ENCODE peak calls at places on chromosomes 13 and 19, in ten cellular contexts. One of them, this sample, is unnamed.

GRCh38 chr13:109989686-109990085 is 203.3 kb upstream of the IRS2 start:
- DNase-seq in brain microvascular endothelial cell: peak
- DNase-seq in cardiac muscle cell: peak
- DNase-seq in hepatocyte: no peak
- DNase-seq in osteoblast: no peak
- DNase-seq in fibroblast of lung: peak
- DNase-seq in stomach: no peak
- DNase-seq in pancreas: no peak
- DNase-seq in Peyer's patch: no peak
- DNase-seq in A549: no peak
- DNase-seq in this sample: no peak

GRCh38 chr13:106565127-106565775 is 2.7 kb downstream of the ARGLU1 start:
- DNase-seq in brain microvascular endothelial cell: no peak
- DNase-seq in cardiac muscle cell: no peak
- DNase-seq in hepatocyte: no peak
- DNase-seq in osteoblast: no peak
- DNase-seq in fibroblast of lung: no peak
- DNase-seq in stomach: no peak
- DNase-seq in pancreas: no peak
- DNase-seq in Peyer's patch: no peak
- DNase-seq in A549: no peak
- DNase-seq in this sample: no peak

GRCh38 chr19:46447006-46447405 is 18.3 kb upstream of the PNMA8C start:
- DNase-seq in brain microvascular endothelial cell: no peak
- DNase-seq in cardiac muscle cell: no peak
- DNase-seq in hepatocyte: no peak
- DNase-seq in osteoblast: no peak
- DNase-seq in fibroblast of lung: no peak
- DNase-seq in stomach: no peak
- DNase-seq in pancreas: no peak
- DNase-seq in Peyer's patch: no peak
- DNase-seq in A549: no peak
- DNase-seq in this sample: no peak

GRCh38 chr19:51572908-51573307 is 1.8 kb downstream of the ZNF175 start:
- DNase-seq in brain microvascular endothelial cell: peak
- DNase-seq in cardiac muscle cell: peak
- DNase-seq in hepatocyte: no peak
- DNase-seq in osteoblast: peak
- DNase-seq in fibroblast of lung: peak
- DNase-seq in stomach: no peak
- DNase-seq in pancreas: no peak
- DNase-seq in Peyer's patch: no peak
- DNase-seq in A549: no peak
- DNase-seq in this sample: no peak

GRCh38 chr13:102628559-102628958 is 31.8 kb downstream of the TPP2 start:
- DNase-seq in brain microvascular endothelial cell: no peak
- DNase-seq in cardiac muscle cell: no peak
- DNase-seq in hepatocyte: no peak
- DNase-seq in osteoblast: no peak
- DNase-seq in fibroblast of lung: no peak
- DNase-seq in stomach: no peak
- DNase-seq in pancreas: no peak
- DNase-seq in Peyer's patch: no peak
- DNase-seq in A549: no peak
- DNase-seq in this sample: no peak

GRCh38 chr13:97339019-97339988 is 94.7 kb upstream of the RAP2A start:
- DNase-seq in brain microvascular endothelial cell: peak
- DNase-seq in cardiac muscle cell: peak
- DNase-seq in hepatocyte: peak
- DNase-seq in osteoblast: no peak
- DNase-seq in fibroblast of lung: peak
- DNase-seq in stomach: peak
- DNase-seq in pancreas: peak
- DNase-seq in Peyer's patch: no peak
- DNase-seq in A549: no peak
- DNase-seq in this sample: peak

GRCh38 chr13:46386996-46387851 is at the start of gene RUBCNL:
- DNase-seq in brain microvascular endothelial cell: peak
- DNase-seq in cardiac muscle cell: no peak
- DNase-seq in hepatocyte: peak
- DNase-seq in osteoblast: peak
- DNase-seq in fibroblast of lung: peak
- DNase-seq in stomach: no peak
- DNase-seq in pancreas: peak
- DNase-seq in Peyer's patch: peak
- DNase-seq in A549: no peak
- DNase-seq in this sample: peak

GRCh38 chr13:30581582-30581981 is 36.1 kb upstream of the USPL1 start:
- DNase-seq in brain microvascular endothelial cell: no peak
- DNase-seq in cardiac muscle cell: peak
- DNase-seq in hepatocyte: no peak
- DNase-seq in osteoblast: peak
- DNase-seq in fibroblast of lung: no peak
- DNase-seq in stomach: no peak
- DNase-seq in pancreas: no peak
- DNase-seq in Peyer's patch: no peak
- DNase-seq in A549: no peak
- DNase-seq in this sample: no peak

GRCh38 chr13:73336789-73337188 is 278.0 kb downstream of the KLF5 start:
- DNase-seq in brain microvascular endothelial cell: no peak
- DNase-seq in cardiac muscle cell: no peak
- DNase-seq in hepatocyte: no peak
- DNase-seq in osteoblast: no peak
- DNase-seq in fibroblast of lung: peak
- DNase-seq in stomach: peak
- DNase-seq in pancreas: no peak
- DNase-seq in Peyer's patch: no peak
- DNase-seq in A549: no peak
- DNase-seq in this sample: no peak

GRCh38 chr13:94182185-94182761 is 297.2 kb downstream of the DCT start:
- DNase-seq in brain microvascular endothelial cell: no peak
- DNase-seq in cardiac muscle cell: no peak
- DNase-seq in hepatocyte: peak
- DNase-seq in osteoblast: no peak
- DNase-seq in fibroblast of lung: no peak
- DNase-seq in stomach: no peak
- DNase-seq in pancreas: no peak
- DNase-seq in Peyer's patch: no peak
- DNase-seq in A549: no peak
- DNase-seq in this sample: no peak

DNA sequence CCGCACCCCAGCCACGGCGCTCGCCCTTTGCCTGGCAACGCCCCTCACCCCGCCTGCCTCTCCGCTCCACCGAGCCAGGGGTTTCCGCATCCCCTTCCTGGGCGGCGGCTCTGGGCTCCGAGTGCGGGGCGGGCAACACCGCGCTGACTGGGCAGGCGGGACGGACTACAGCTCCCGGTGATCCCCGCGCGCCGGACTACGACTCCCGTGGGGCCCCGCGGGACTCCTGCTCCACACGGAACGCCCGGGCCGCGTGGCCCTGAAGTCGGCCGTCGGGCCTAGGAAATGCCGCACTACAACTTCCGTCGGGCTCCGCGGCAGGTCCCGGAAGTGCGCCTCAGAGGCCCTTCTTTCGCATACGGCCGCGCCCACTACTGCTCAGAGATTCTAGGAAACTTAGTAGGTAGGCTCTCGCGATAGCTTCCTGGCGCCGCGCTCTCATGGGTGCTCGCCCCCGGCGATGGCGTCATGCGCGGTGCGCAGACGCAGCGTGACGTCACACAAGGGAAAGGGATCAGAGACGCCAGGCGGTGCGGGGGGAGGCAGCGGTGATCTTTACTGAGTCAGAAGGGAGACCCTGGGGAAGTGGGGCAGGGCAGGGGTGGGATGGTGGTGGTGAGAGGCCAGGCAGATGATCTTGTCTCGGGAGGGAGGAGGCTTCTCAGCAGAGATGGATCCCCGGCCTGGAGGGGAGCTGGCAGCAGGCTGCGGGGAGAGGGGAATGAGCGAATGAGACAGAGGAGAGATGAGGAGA is at the start of gene JOSD2:
- DNase-seq in brain microvascular endothelial cell: peak
- DNase-seq in cardiac muscle cell: peak
- DNase-seq in hepatocyte: peak
- DNase-seq in osteoblast: peak
- DNase-seq in fibroblast of lung: peak
- DNase-seq in stomach: peak
- DNase-seq in pancreas: peak
- DNase-seq in Peyer's patch: peak
- DNase-seq in A549: peak
- DNase-seq in this sample: peak
- TF ChIP-seq CTCF in brain microvascular endothelial cell: no peak
- TF ChIP-seq CTCF in cardiac muscle cell: no peak
- TF ChIP-seq CTCF in hepatocyte: no peak
- TF ChIP-seq CTCF in osteoblast: no peak
- TF ChIP-seq CTCF in fibroblast of lung: no peak
- TF ChIP-seq CTCF in stomach: no peak
- TF ChIP-seq CTCF in pancreas: no peak
- TF ChIP-seq CTCF in Peyer's patch: no peak
- TF ChIP-seq CTCF in A549: no peak
- TF ChIP-seq CTCF in this sample: no peak

DNA sequence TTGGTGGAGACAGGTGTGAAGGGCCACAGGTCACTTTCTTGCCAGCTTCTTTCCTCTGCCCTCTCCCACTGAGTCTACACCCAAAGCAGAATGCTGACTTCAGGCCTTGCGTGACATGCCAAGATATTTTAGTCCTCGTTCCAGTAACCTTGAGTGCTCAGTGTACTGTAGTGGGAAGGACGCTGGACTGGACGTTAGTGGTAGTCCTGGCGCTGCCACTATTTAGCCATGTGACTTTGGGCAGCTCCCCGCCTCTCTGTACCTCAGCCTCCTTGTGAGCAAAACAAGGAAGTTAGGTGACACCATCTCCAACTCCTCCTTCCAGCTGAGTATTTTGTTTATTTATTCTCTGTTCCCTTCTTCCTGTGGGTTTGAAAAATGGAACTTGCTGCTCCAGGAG is 86.1 kb downstream of the FRY start:
- DNase-seq in brain microvascular endothelial cell: no peak
- DNase-seq in cardiac muscle cell: no peak
- DNase-seq in hepatocyte: no peak
- DNase-seq in osteoblast: no peak
- DNase-seq in fibroblast of lung: no peak
- DNase-seq in stomach: peak
- DNase-seq in pancreas: no peak
- DNase-seq in Peyer's patch: no peak
- DNase-seq in A549: no peak
- DNase-seq in this sample: peak
- H3K27ac ChIP-seq in brain microvascular endothelial cell: no peak
- H3K27ac ChIP-seq in cardiac muscle cell: no peak
- H3K27ac ChIP-seq in hepatocyte: no peak
- H3K27ac ChIP-seq in osteoblast: no peak
- H3K27ac ChIP-seq in fibroblast of lung: no peak
- H3K27ac ChIP-seq in stomach: no peak
- H3K27ac ChIP-seq in pancreas: no peak
- H3K27ac ChIP-seq in Peyer's patch: no peak
- H3K27ac ChIP-seq in A549: no peak
- H3K27ac ChIP-seq in this sample: no peak

GRCh38 chr19:17989425-17990094 is 18.4 kb upstream of the ARRDC2 start:
- DNase-seq in brain microvascular endothelial cell: no peak
- DNase-seq in cardiac muscle cell: no peak
- DNase-seq in hepatocyte: no peak
- DNase-seq in osteoblast: peak
- DNase-seq in fibroblast of lung: no peak
- DNase-seq in stomach: no peak
- DNase-seq in pancreas: no peak
- DNase-seq in Peyer's patch: no peak
- DNase-seq in A549: no peak
- DNase-seq in this sample: no peak

GRCh38 chr19:17982430-17982829 is 15.5 kb downstream of the KCNN1 start:
- DNase-seq in brain microvascular endothelial cell: no peak
- DNase-seq in cardiac muscle cell: no peak
- DNase-seq in hepatocyte: no peak
- DNase-seq in osteoblast: peak
- DNase-seq in fibroblast of lung: no peak
- DNase-seq in stomach: no peak
- DNase-seq in pancreas: no peak
- DNase-seq in Peyer's patch: no peak
- DNase-seq in A549: no peak
- DNase-seq in this sample: no peak

GRCh38 chr19:17981611-17982010 is 14.7 kb downstream of the KCNN1 start:
- DNase-seq in brain microvascular endothelial cell: no peak
- DNase-seq in cardiac muscle cell: no peak
- DNase-seq in hepatocyte: no peak
- DNase-seq in osteoblast: no peak
- DNase-seq in fibroblast of lung: no peak
- DNase-seq in stomach: no peak
- DNase-seq in pancreas: no peak
- DNase-seq in Peyer's patch: no peak
- DNase-seq in A549: no peak
- DNase-seq in this sample: no peak

GRCh38 chr19:17988161-17988560 is 19.8 kb upstream of the ARRDC2 start:
- DNase-seq in brain microvascular endothelial cell: no peak
- DNase-seq in cardiac muscle cell: no peak
- DNase-seq in hepatocyte: no peak
- DNase-seq in osteoblast: no peak
- DNase-seq in fibroblast of lung: no peak
- DNase-seq in stomach: no peak
- DNase-seq in pancreas: no peak
- DNase-seq in Peyer's patch: no peak
- DNase-seq in A549: no peak
- DNase-seq in this sample: no peak

GRCh38 chr19:17985037-17985818 is 18.3 kb downstream of the KCNN1 start:
- DNase-seq in brain microvascular endothelial cell: no peak
- DNase-seq in cardiac muscle cell: no peak
- DNase-seq in hepatocyte: peak
- DNase-seq in osteoblast: peak
- DNase-seq in fibroblast of lung: no peak
- DNase-seq in stomach: no peak
- DNase-seq in pancreas: no peak
- DNase-seq in Peyer's patch: no peak
- DNase-seq in A549: no peak
- DNase-seq in this sample: no peak
- TF ChIP-seq CTCF in brain microvascular endothelial cell: no peak
- TF ChIP-seq CTCF in cardiac muscle cell: no peak
- TF ChIP-seq CTCF in hepatocyte: no peak
- TF ChIP-seq CTCF in osteoblast: no peak
- TF ChIP-seq CTCF in fibroblast of lung: no peak
- TF ChIP-seq CTCF in stomach: no peak
- TF ChIP-seq CTCF in pancreas: no peak
- TF ChIP-seq CTCF in Peyer's patch: no peak
- TF ChIP-seq CTCF in A549: no peak
- TF ChIP-seq CTCF in this sample: no peak

DNA sequence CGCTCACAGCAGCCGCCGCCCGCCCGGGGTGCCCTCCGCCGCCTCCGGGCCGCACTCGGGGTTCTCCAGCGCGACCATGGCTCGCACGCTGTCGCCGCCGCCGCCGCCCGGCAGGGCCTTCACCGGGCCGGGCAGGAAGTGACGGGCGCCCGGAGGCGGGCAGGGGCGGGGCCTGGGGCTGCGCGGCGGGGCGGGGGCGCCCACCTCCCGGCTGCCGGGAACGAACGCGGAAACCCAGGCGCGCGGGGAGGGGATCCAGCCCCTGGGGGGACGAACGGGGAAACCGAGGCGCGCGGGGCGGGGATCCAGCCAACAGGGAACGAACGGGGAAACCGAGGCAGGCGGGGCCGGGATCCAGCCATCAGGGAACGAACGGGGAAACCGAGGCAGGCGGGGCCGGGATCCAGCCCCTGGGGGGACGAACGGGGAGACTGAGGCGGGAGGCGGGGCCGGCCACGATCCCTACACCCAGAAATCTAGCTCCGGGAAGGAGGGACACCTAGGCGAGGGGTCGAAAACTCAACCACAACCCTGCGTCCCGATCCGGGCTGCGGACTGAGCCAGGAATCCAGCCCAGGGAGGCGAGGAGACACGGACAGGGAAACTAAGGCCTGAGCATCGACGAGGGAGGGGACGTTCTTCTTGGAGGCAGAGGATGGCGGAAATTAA is at the start of gene R3HDM4:
- DNase-seq in brain microvascular endothelial cell: no peak
- DNase-seq in cardiac muscle cell: peak
- DNase-seq in hepatocyte: peak
- DNase-seq in osteoblast: peak
- DNase-seq in fibroblast of lung: peak
- DNase-seq in stomach: peak
- DNase-seq in pancreas: peak
- DNase-seq in Peyer's patch: peak
- DNase-seq in A549: peak
- DNase-seq in this sample: peak
- H3K27ac ChIP-seq in brain microvascular endothelial cell: peak
- H3K27ac ChIP-seq in cardiac muscle cell: no peak
- H3K27ac ChIP-seq in hepatocyte: peak
- H3K27ac ChIP-seq in osteoblast: peak
- H3K27ac ChIP-seq in fibroblast of lung: peak
- H3K27ac ChIP-seq in stomach: peak
- H3K27ac ChIP-seq in pancreas: peak
- H3K27ac ChIP-seq in Peyer's patch: peak
- H3K27ac ChIP-seq in A549: peak
- H3K27ac ChIP-seq in this sample: peak